ENCODE peak calls at places on chromosomes 1 and 21, in seven cellular contexts. V is suprapubic skin, Y is cardiac muscle cell, S is psoas muscle, T is PC-3, Q is mammary epithelial cell, I is body of pancreas. D is an unnamed sample. For H3K4me1, the result is how much of the 10 kb centered on the place peaks cover.

GRCh38 chr1:111956155-111956817 is 33.2 kb downstream of the KCND3 start:
- DNase-seq in V (no peak), Y (no peak), S (no peak), T (no peak), Q (no peak), I (peak), D (no peak)

GRCh38 chr1:182087951-182088350 is 26.4 kb upstream of the ZNF648 start:
- DNase-seq in V (peak), Y (no peak), S (no peak), T (peak), Q (peak), I (no peak), D (no peak)

GRCh38 chr1:209746469-209747269 is 9.2 kb upstream of the TRAF3IP3 start:
- DNase-seq in V (no peak), Y (peak), S (no peak), T (peak), Q (no peak), I (no peak), D (no peak)

GRCh38 chr1:112520166-112520565 is 11.4 kb downstream of the WNT2B start:
- DNase-seq in V (no peak), Y (no peak), S (no peak), T (no peak), Q (no peak), I (no peak), D (no peak)

GRCh38 chr21:14815001-14815400 is 249.8 kb downstream of the NRIP1 start:
- DNase-seq in V (no peak), Y (no peak), S (no peak), T (no peak), Q (no peak), I (no peak), D (no peak)

GRCh38 chr1:221913351-221913750 is 171.5 kb upstream of the DUSP10 start:
- DNase-seq in V (no peak), Y (no peak), S (no peak), T (peak), Q (no peak), I (no peak), D (no peak)

GRCh38 chr21:17495680-17496079 is 17.2 kb upstream of the CXADR start:
- DNase-seq in V (no peak), Y (peak), S (no peak), T (no peak), Q (no peak), I (no peak), D (no peak)

GRCh38 chr1:17736625-17737024 is 18.5 kb upstream of the ACTL8 start:
- DNase-seq in V (no peak), Y (no peak), S (no peak), T (no peak), Q (no peak), I (no peak), D (no peak)

GRCh38 chr1:27602510-27603319 is 1.2 kb downstream of the AHDC1 start:
- DNase-seq in V (peak), Y (no peak), S (peak), T (peak), Q (peak), I (peak), D (peak)

GRCh38 chr21:46323227-46323709 is 402 bp downstream of the C21orf58 start:
- DNase-seq in V (no peak), Y (no peak), S (no peak), T (no peak), Q (no peak), I (no peak), D (no peak)

GRCh38 chr1:89942014-89942413 is 52.9 kb upstream of the ZNF326 start:
- DNase-seq in V (no peak), Y (no peak), S (no peak), T (no peak), Q (no peak), I (no peak), D (no peak)

GRCh38 chr1:115507256-115507589 is 134.5 kb upstream of the VANGL1 start:
- DNase-seq in V (no peak), Y (peak), S (no peak), T (peak), Q (no peak), I (peak), D (no peak)

GRCh38 chr1:236288620-236288976 is 6.8 kb upstream of the ERO1B start:
- DNase-seq in V (no peak), Y (no peak), S (no peak), T (no peak), Q (no peak), I (no peak), D (no peak)

GRCh38 chr1:111489604-111490003 is 13.8 kb downstream of the ADORA3 start:
- DNase-seq in V (no peak), Y (peak), S (no peak), T (no peak), Q (no peak), I (no peak), D (no peak)

GRCh38 chr1:225877570-225877969 is 4.6 kb downstream of the TMEM63A start:
- DNase-seq in V (no peak), Y (peak), S (peak), T (peak), Q (no peak), I (peak), D (peak)

GRCh38 chr1:112935474-112936289 is 20.3 kb downstream of the SLC16A1 start:
- DNase-seq in V (no peak), Y (peak), S (no peak), T (peak), Q (peak), I (no peak), D (no peak)

GRCh38 chr1:21317035-21317689 is 26.9 kb upstream of the ECE1 start:
- DNase-seq in V (peak), Y (peak), S (peak), T (no peak), Q (no peak), I (peak), D (no peak)

GRCh38 chr21:39220150-39220549 is 36.9 kb upstream of the PSMG1 start:
- DNase-seq in V (no peak), Y (no peak), S (no peak), T (no peak), Q (no peak), I (no peak), D (no peak)

GRCh38 chr1:18284750-18285532 is 177.3 kb downstream of the IGSF21 start:
- DNase-seq in V (no peak), Y (no peak), S (no peak), T (no peak), Q (no peak), I (no peak), D (no peak)

GRCh38 chr1:19664453-19665043 is at the start of gene HTR6:
- DNase-seq in V (no peak), Y (no peak), S (no peak), T (no peak), Q (no peak), I (no peak), D (no peak)

GRCh38 chr1:13761883-13762282 is 61.9 kb downstream of the PRDM2 start:
- DNase-seq in V (no peak), Y (no peak), S (no peak), T (no peak), Q (no peak), I (no peak), D (no peak)

GRCh38 chr1:229127301-229127700 is 143.6 kb upstream of the RAB4A start:
- DNase-seq in V (no peak), Y (peak), S (no peak), T (no peak), Q (peak), I (no peak), D (no peak)

GRCh38 chr1:175341631-175342429 is 149.3 kb upstream of the KIAA0040 start:
- DNase-seq in V (no peak), Y (no peak), S (no peak), T (no peak), Q (no peak), I (peak), D (no peak)

DNA sequence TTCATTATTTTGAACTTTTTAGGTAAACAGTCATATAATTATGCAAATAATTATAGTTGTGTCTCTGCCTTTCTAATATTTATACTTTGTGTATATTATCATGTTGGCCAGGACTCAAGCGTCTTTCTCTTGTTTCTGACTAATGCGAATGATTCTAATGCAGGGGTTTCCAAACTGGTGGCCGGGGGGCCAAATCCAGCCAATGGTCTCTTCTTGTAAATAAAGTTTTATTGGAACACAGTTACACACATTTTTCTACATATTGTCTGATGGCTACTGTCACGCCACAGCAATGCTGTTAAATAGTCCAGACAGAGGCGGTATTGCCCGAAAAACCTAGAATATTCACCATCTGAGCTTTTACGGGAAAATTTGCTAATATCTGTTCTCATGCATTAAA is 8.9 kb upstream of the POFUT2 start:
- DNase-seq in V (no peak), Y (no peak), S (no peak), T (no peak), Q (no peak), I (no peak), D (no peak)
- H3K4me1 ChIP-seq in V (half or more), Y (under half), S (under half), T (under half), Q (under half), I (under half), D (under half)

GRCh38 chr21:43317254-43317748 is 109.6 kb downstream of the SIK1 start:
- DNase-seq in V (no peak), Y (no peak), S (peak), T (no peak), Q (no peak), I (no peak), D (no peak)

GRCh38 chr21:43315244-43316137 is 111.4 kb downstream of the SIK1 start:
- DNase-seq in V (no peak), Y (no peak), S (peak), T (no peak), Q (no peak), I (no peak), D (no peak)

GRCh38 chr21:43317959-43318358 is 109.0 kb downstream of the SIK1 start:
- DNase-seq in V (no peak), Y (no peak), S (peak), T (no peak), Q (no peak), I (no peak), D (no peak)

GRCh38 chr21:43318368-43318767 is 108.6 kb downstream of the SIK1 start:
- DNase-seq in V (no peak), Y (no peak), S (no peak), T (no peak), Q (no peak), I (no peak), D (no peak)

GRCh38 chr21:43316156-43316845 is 110.6 kb downstream of the SIK1 start:
- DNase-seq in V (no peak), Y (no peak), S (peak), T (no peak), Q (no peak), I (no peak), D (no peak)
- H3K4me1 ChIP-seq in V (under half), Y (under half), S (under half), T (under half), Q (under half), I (under half), D (under half)

GRCh38 chr1:3022976-3023375 is 1.7 kb downstream of the ACTRT2 start:
- DNase-seq in V (no peak), Y (no peak), S (no peak), T (no peak), Q (no peak), I (peak), D (no peak)
- H3K4me1 ChIP-seq in V (under half), Y (under half), S (under half), T (under half), Q (under half), I (under half), D (under half)

GRCh38 chr1:12316331-12316730 is 86.5 kb downstream of the VPS13D start:
- DNase-seq in V (no peak), Y (peak), S (no peak), T (no peak), Q (no peak), I (no peak), D (no peak)
- H3K4me1 ChIP-seq in V (under half), Y (under half), S (under half), T (under half), Q (under half), I (under half), D (under half)

D was measured in small intestine.